ENCODE peak calls at places on chromosome 18, in five cellular contexts. One of them, this sample, is unnamed.

GRCh38 chr18:5463390-5463789 is 80.4 kb downstream of the EPB41L3 start:
- DNase-seq in H9: no peak
- DNase-seq in H1: no peak
- DNase-seq in trophoblast cell: peak
- DNase-seq in mesenchymal stem cell: peak
- DNase-seq in this sample: no peak

GRCh38 chr18:3250237-3251107 is 2.9 kb downstream of the MYL12A start:
- DNase-seq in H9: no peak
- DNase-seq in H1: no peak
- DNase-seq in trophoblast cell: peak
- DNase-seq in mesenchymal stem cell: peak
- DNase-seq in this sample: no peak

GRCh38 chr18:24964213-24964612 is 387.8 kb downstream of the ZNF521 start:
- DNase-seq in H9: peak
- DNase-seq in H1: no peak
- DNase-seq in trophoblast cell: no peak
- DNase-seq in mesenchymal stem cell: no peak
- DNase-seq in this sample: no peak

GRCh38 chr18:41703744-41704530 is 251.1 kb upstream of the PIK3C3 start:
- DNase-seq in H9: no peak
- DNase-seq in H1: no peak
- DNase-seq in trophoblast cell: no peak
- DNase-seq in mesenchymal stem cell: peak
- DNase-seq in this sample: no peak

GRCh38 chr18:57771183-57771582 is 31.9 kb downstream of the ATP8B1 start:
- DNase-seq in H9: no peak
- DNase-seq in H1: no peak
- DNase-seq in trophoblast cell: peak
- DNase-seq in mesenchymal stem cell: no peak
- DNase-seq in this sample: no peak

GRCh38 chr18:58456625-58457024 is 172.3 kb downstream of the ALPK2 start:
- DNase-seq in H9: no peak
- DNase-seq in H1: no peak
- DNase-seq in trophoblast cell: no peak
- DNase-seq in mesenchymal stem cell: no peak
- DNase-seq in this sample: no peak

GRCh38 chr18:54296017-54296416 is 26.7 kb downstream of the POLI start:
- DNase-seq in H9: no peak
- DNase-seq in H1: no peak
- DNase-seq in trophoblast cell: peak
- DNase-seq in mesenchymal stem cell: peak
- DNase-seq in this sample: no peak

GRCh38 chr18:13608791-13609552 is 117.4 kb downstream of the FAM210A start:
- DNase-seq in H9: no peak
- DNase-seq in H1: no peak
- DNase-seq in trophoblast cell: peak
- DNase-seq in mesenchymal stem cell: no peak
- DNase-seq in this sample: no peak

GRCh38 chr18:6001867-6002266 is 106.5 kb upstream of the TMEM200C start:
- DNase-seq in H9: no peak
- DNase-seq in H1: no peak
- DNase-seq in trophoblast cell: no peak
- DNase-seq in mesenchymal stem cell: no peak
- DNase-seq in this sample: no peak

GRCh38 chr18:35942133-35942532 is 30.3 kb upstream of the RMP24 start:
- DNase-seq in H9: no peak
- DNase-seq in H1: no peak
- DNase-seq in trophoblast cell: no peak
- DNase-seq in mesenchymal stem cell: no peak
- DNase-seq in this sample: no peak

GRCh38 chr18:68916734-68917133 is 118.9 kb downstream of the CCDC102B start:
- DNase-seq in H9: no peak
- DNase-seq in H1: no peak
- DNase-seq in trophoblast cell: no peak
- DNase-seq in mesenchymal stem cell: no peak
- DNase-seq in this sample: no peak

GRCh38 chr18:25121442-25121841 is 230.5 kb downstream of the ZNF521 start:
- DNase-seq in H9: peak
- DNase-seq in H1: no peak
- DNase-seq in trophoblast cell: no peak
- DNase-seq in mesenchymal stem cell: no peak
- DNase-seq in this sample: no peak

GRCh38 chr18:35982404-35983114 is 10.1 kb downstream of the RMP24 start:
- DNase-seq in H9: no peak
- DNase-seq in H1: no peak
- DNase-seq in trophoblast cell: no peak
- DNase-seq in mesenchymal stem cell: peak
- DNase-seq in this sample: no peak

GRCh38 chr18:74239567-74239966 is 52.2 kb downstream of the CYB5A start:
- DNase-seq in H9: no peak
- DNase-seq in H1: no peak
- DNase-seq in trophoblast cell: no peak
- DNase-seq in mesenchymal stem cell: no peak
- DNase-seq in this sample: no peak

GRCh38 chr18:48553236-48553635 is 14.4 kb downstream of the CTIF start:
- DNase-seq in H9: no peak
- DNase-seq in H1: no peak
- DNase-seq in trophoblast cell: peak
- DNase-seq in mesenchymal stem cell: no peak
- DNase-seq in this sample: no peak

GRCh38 chr18:48551100-48551499 is 12.3 kb downstream of the CTIF start:
- DNase-seq in H9: no peak
- DNase-seq in H1: no peak
- DNase-seq in trophoblast cell: no peak
- DNase-seq in mesenchymal stem cell: no peak
- DNase-seq in this sample: no peak

GRCh38 chr18:48555465-48555995 is 16.7 kb downstream of the CTIF start:
- DNase-seq in H9: no peak
- DNase-seq in H1: no peak
- DNase-seq in trophoblast cell: no peak
- DNase-seq in mesenchymal stem cell: no peak
- DNase-seq in this sample: no peak

GRCh38 chr18:48552130-48552529 is 13.3 kb downstream of the CTIF start:
- DNase-seq in H9: no peak
- DNase-seq in H1: no peak
- DNase-seq in trophoblast cell: no peak
- DNase-seq in mesenchymal stem cell: no peak
- DNase-seq in this sample: no peak

DNA sequence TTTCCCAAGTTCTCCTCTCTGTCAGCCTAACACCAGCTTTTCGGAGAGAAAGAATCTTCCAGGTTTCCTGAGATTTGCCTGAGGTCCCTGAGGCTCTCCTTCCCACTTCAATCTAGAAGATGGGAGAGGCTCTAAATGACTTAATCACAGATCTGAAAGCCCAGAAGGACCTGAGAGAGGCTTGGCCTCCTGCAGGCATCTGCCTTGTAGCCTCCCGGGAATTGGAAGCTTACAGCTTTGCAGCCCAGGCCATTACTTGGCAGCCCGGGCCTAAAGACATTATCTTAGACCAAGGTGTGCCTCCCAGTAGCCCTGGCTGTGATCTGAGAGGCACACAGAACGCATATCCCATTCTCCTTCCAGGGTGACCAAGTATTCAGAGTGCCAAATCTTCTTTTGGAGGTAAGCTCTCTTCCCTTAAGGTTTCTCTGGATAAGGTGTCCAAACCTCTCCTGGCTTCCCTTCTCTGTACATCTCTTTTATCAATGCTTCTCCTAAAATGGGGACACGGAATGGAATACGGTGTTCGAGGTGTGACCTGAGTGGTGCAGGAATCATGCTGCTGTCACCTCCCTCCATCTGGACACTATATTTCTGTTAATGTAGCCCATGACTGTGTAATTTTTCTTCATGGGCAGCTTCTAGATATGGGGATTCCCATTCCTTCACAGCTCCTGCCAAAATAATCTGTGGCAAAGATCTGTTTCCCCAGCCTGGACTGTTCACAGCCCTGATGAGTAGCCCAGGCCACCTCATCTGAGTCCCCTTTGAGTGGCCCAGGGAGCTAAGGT is 16.0 kb downstream of the CTIF start:
- DNase-seq in H9: no peak
- DNase-seq in H1: no peak
- DNase-seq in trophoblast cell: no peak
- DNase-seq in mesenchymal stem cell: no peak
- DNase-seq in this sample: no peak
- H2BK12ac ChIP-seq in H9: no peak
- H2BK12ac ChIP-seq in H1: no peak
- H2BK12ac ChIP-seq in trophoblast cell: no peak
- H2BK12ac ChIP-seq in mesenchymal stem cell: no peak
- H2BK12ac ChIP-seq in this sample: no peak

DNA sequence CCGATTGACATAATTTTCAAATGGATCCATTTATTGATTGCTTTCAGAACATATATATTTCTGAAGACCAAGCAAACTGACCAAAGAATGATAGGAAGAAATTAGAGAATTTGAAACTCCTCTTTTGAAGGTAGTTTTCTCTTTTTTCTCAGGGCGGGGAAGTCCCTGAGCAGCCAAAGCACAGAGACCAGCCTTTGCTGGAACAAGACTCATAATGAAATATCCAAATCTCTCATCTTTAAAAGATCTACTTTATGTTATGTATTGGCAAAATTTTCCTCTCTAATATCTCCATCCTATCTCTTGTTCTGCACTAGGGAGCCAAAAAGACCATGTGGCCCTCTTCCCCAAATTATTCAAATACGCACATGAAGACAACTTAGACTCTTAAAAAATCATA is 379.0 kb upstream of the TCF4 start:
- DNase-seq in H9: no peak
- DNase-seq in H1: no peak
- DNase-seq in trophoblast cell: no peak
- DNase-seq in mesenchymal stem cell: no peak
- DNase-seq in this sample: no peak
- H4K91ac ChIP-seq in H9: no peak
- H4K91ac ChIP-seq in H1: no peak
- H4K91ac ChIP-seq in trophoblast cell: no peak
- H4K91ac ChIP-seq in mesenchymal stem cell: no peak
- H4K91ac ChIP-seq in this sample: no peak

GRCh38 chr18:9947248-9947647 is 33.4 kb downstream of the VAPA start:
- DNase-seq in H9: no peak
- DNase-seq in H1: no peak
- DNase-seq in trophoblast cell: no peak
- DNase-seq in mesenchymal stem cell: no peak
- DNase-seq in this sample: no peak
- H2BK12ac ChIP-seq in H9: no peak
- H2BK12ac ChIP-seq in H1: no peak
- H2BK12ac ChIP-seq in trophoblast cell: no peak
- H2BK12ac ChIP-seq in mesenchymal stem cell: no peak
- H2BK12ac ChIP-seq in this sample: no peak

GRCh38 chr18:8980496-8981402 is 121.8 kb upstream of the NDUFV2 start:
- DNase-seq in H9: no peak
- DNase-seq in H1: no peak
- DNase-seq in trophoblast cell: no peak
- DNase-seq in mesenchymal stem cell: peak
- DNase-seq in this sample: peak

GRCh38 chr18:8987250-8987649 is 115.2 kb upstream of the NDUFV2 start:
- DNase-seq in H9: no peak
- DNase-seq in H1: no peak
- DNase-seq in trophoblast cell: no peak
- DNase-seq in mesenchymal stem cell: no peak
- DNase-seq in this sample: no peak

GRCh38 chr18:8988262-8988871 is 114.1 kb upstream of the NDUFV2 start:
- DNase-seq in H9: peak
- DNase-seq in H1: peak
- DNase-seq in trophoblast cell: peak
- DNase-seq in mesenchymal stem cell: peak
- DNase-seq in this sample: peak

GRCh38 chr18:8982416-8983183 is 119.9 kb upstream of the NDUFV2 start:
- DNase-seq in H9: no peak
- DNase-seq in H1: no peak
- DNase-seq in trophoblast cell: peak
- DNase-seq in mesenchymal stem cell: peak
- DNase-seq in this sample: peak

GRCh38 chr18:8984131-8984670 is 118.3 kb upstream of the NDUFV2 start:
- DNase-seq in H9: no peak
- DNase-seq in H1: no peak
- DNase-seq in trophoblast cell: no peak
- DNase-seq in mesenchymal stem cell: no peak
- DNase-seq in this sample: no peak
- H4K91ac ChIP-seq in H9: no peak
- H4K91ac ChIP-seq in H1: no peak
- H4K91ac ChIP-seq in trophoblast cell: no peak
- H4K91ac ChIP-seq in mesenchymal stem cell: no peak
- H4K91ac ChIP-seq in this sample: no peak

GRCh38 chr18:12416108-12416729 is 8.5 kb downstream of the PRELID3A start:
- DNase-seq in H9: no peak
- DNase-seq in H1: no peak
- DNase-seq in trophoblast cell: no peak
- DNase-seq in mesenchymal stem cell: no peak
- DNase-seq in this sample: no peak
- H2BK12ac ChIP-seq in H9: no peak
- H2BK12ac ChIP-seq in H1: no peak
- H2BK12ac ChIP-seq in trophoblast cell: no peak
- H2BK12ac ChIP-seq in mesenchymal stem cell: no peak
- H2BK12ac ChIP-seq in this sample: no peak

GRCh38 chr18:23226386-23226785 is 91.1 kb downstream of the CABLES1 start:
- DNase-seq in H9: no peak
- DNase-seq in H1: no peak
- DNase-seq in trophoblast cell: no peak
- DNase-seq in mesenchymal stem cell: peak
- DNase-seq in this sample: no peak
- H4K91ac ChIP-seq in H9: no peak
- H4K91ac ChIP-seq in H1: no peak
- H4K91ac ChIP-seq in trophoblast cell: no peak
- H4K91ac ChIP-seq in mesenchymal stem cell: no peak
- H4K91ac ChIP-seq in this sample: no peak

DNA sequence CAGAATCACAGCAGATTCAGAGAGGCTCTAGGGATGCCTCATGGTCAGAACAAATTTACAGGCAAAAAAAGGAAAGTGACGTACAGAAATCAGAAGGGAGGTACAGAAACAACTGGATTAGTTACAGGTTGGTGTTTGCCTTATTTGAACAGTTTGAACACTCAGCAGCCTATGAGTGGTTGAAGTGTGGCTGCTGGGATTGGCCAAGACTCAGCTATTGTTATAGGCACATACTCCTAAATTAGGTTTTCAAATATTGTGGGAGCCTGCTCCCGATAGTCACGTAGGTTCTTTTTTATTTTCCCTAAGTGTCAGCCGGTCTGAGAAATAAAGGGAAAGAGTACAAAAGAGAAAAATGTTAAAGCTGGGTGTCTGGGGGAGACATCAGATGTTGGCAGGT is 8.9 kb upstream of the LIPG start:
- DNase-seq in H9: no peak
- DNase-seq in H1: no peak
- DNase-seq in trophoblast cell: no peak
- DNase-seq in mesenchymal stem cell: no peak
- DNase-seq in this sample: no peak
- H2BK12ac ChIP-seq in H9: no peak
- H2BK12ac ChIP-seq in H1: no peak
- H2BK12ac ChIP-seq in trophoblast cell: no peak
- H2BK12ac ChIP-seq in mesenchymal stem cell: no peak
- H2BK12ac ChIP-seq in this sample: no peak

GRCh38 chr18:55775972-55776371 is 188.0 kb upstream of the TCF4 start:
- DNase-seq in H9: no peak
- DNase-seq in H1: no peak
- DNase-seq in trophoblast cell: no peak
- DNase-seq in mesenchymal stem cell: no peak
- DNase-seq in this sample: no peak
- H4K91ac ChIP-seq in H9: no peak
- H4K91ac ChIP-seq in H1: no peak
- H4K91ac ChIP-seq in trophoblast cell: no peak
- H4K91ac ChIP-seq in mesenchymal stem cell: no peak
- H4K91ac ChIP-seq in this sample: no peak